ENCODE peak calls at places on chromosomes 13 and 19, in eight cellular contexts. K is BJ, B is thoracic aorta, C is lung, H is PC-3, G is osteoblast, W is heart right ventricle, Q is OCI-LY7. L is an unnamed sample.
A peak's percentile ranks its signal among the peaks of the same experiment; 100 is the strongest.

GRCh38 chr13:110185696-110186095 is 121.3 kb downstream of the COL4A1 start:
- DNase-seq in C (no peak), H (no peak), W (no peak), B (no peak), K (peak; percentile 59), Q (no peak), G (peak; percentile 77), L (no peak)

GRCh38 chr19:31353826-31354225 is 4.6 kb upstream of the TSHZ3 start:
- DNase-seq in C (no peak), G (no peak), H (no peak), B (no peak), K (no peak), Q (no peak), W (no peak), L (peak; percentile 38)

GRCh38 chr19:18848860-18849661 is 17.3 kb downstream of the UPF1 start:
- DNase-seq in W (peak; percentile 73), K (no peak), Q (no peak), C (peak; percentile 71), G (peak; percentile 98), H (no peak), B (peak; percentile 46), L (peak; percentile 78)

GRCh38 chr13:79434578-79434977 is 28.5 kb upstream of the RBM26 start:
- DNase-seq in G (peak; percentile 37), K (no peak), B (no peak), H (no peak), W (no peak), C (no peak), Q (no peak), L (no peak)

GRCh38 chr13:52411629-52412028 is 5.7 kb upstream of the THSD1 start:
- DNase-seq in G (peak; percentile 97), W (no peak), C (no peak), B (no peak), Q (no peak), H (peak; percentile 5), K (no peak), L (no peak)

GRCh38 chr19:18967358-18968146 is 26.5 kb upstream of the HOMER3 start:
- DNase-seq in B (peak; percentile 7), K (no peak), W (peak; percentile 43), G (peak; percentile 87), Q (no peak), H (peak; percentile 77), C (peak; percentile 67), L (peak; percentile 43)

GRCh38 chr19:2500861-2501260 is 24.9 kb downstream of the GADD45B start:
- DNase-seq in W (no peak), C (peak; percentile 47), H (no peak), K (no peak), G (peak; percentile 63), B (no peak), Q (no peak), L (no peak)

GRCh38 chr19:34131100-34131499 is 41.2 kb upstream of the LSM14A start:
- DNase-seq in C (no peak), G (peak; percentile 46), Q (no peak), B (no peak), W (no peak), K (no peak), H (no peak), L (no peak)

GRCh38 chr19:17107546-17108452 is 32.2 kb downstream of the MYO9B start:
- DNase-seq in B (peak; percentile 96), G (peak; percentile 99), C (peak; percentile 74), W (peak; percentile 80), Q (no peak), H (peak; percentile 99), K (peak; percentile 93), L (peak; percentile 78)

GRCh38 chr13:99843872-99844271 is 127.7 kb downstream of the ZIC5 start:
- DNase-seq in G (no peak), C (no peak), Q (no peak), W (no peak), H (no peak), B (no peak), K (no peak), L (no peak)

GRCh38 chr19:53553865-53554791 is 16.2 kb downstream of the ZNF331 start:
- DNase-seq in Q (no peak), G (peak; percentile 95), K (peak; percentile 50), H (peak; percentile 82), C (peak; percentile 87), W (peak; percentile 90), B (peak; percentile 56), L (peak; percentile 81)

GRCh38 chr13:113881614-113882265 is 17.9 kb upstream of the GAS6 start:
- DNase-seq in W (no peak), B (no peak), Q (no peak), H (no peak), C (no peak), G (peak; percentile 83), K (no peak), L (peak; percentile 83)

GRCh38 chr19:1251503-1252220 is 3.3 kb downstream of the MIDN start:
- DNase-seq in H (no peak), B (no peak), W (peak; percentile 84), C (peak; percentile 80), G (no peak), Q (peak; percentile 71), K (no peak), L (peak; percentile 84)

GRCh38 chr13:82803341-82803740 is 1078.9 kb downstream of the SLITRK1 start:
- DNase-seq in Q (no peak), B (no peak), H (no peak), W (no peak), G (no peak), K (no peak), C (no peak), L (no peak)

GRCh38 chr13:28568286-28568685 is 73.4 kb upstream of the FLT1 start:
- DNase-seq in H (no peak), C (peak; percentile 40), G (no peak), W (peak; percentile 77), K (no peak), Q (no peak), B (no peak), L (peak; percentile 84)

GRCh38 chr13:107867701-107868661 is 347.4 kb downstream of the LIG4 start:
- DNase-seq in K (no peak), Q (no peak), H (peak; percentile 61), B (no peak), W (peak; percentile 6), G (peak; percentile 95), C (no peak), L (peak; percentile 39)

GRCh38 chr13:74280093-74280794 is 146.0 kb upstream of the KLF12 start:
- DNase-seq in C (no peak), K (no peak), W (no peak), B (no peak), G (no peak), Q (no peak), H (no peak), L (no peak)

GRCh38 chr13:36297600-36298338 is at the start of gene CCDC169:
- DNase-seq in C (peak; percentile 74), G (peak; percentile 86), B (peak; percentile 23), K (no peak), Q (no peak), W (peak; percentile 67), H (peak; percentile 44), L (peak; percentile 72)

GRCh38 chr13:90362718-90363117 is 984.8 kb upstream of the MIR17HG start:
- DNase-seq in G (no peak), W (no peak), Q (no peak), C (no peak), K (no peak), B (no peak), H (no peak), L (no peak)

GRCh38 chr13:90360785-90361184 is 986.7 kb upstream of the MIR17HG start:
- DNase-seq in W (no peak), K (no peak), C (no peak), H (no peak), B (no peak), Q (no peak), G (no peak), L (no peak)

GRCh38 chr13:90365130-90365529 is 982.4 kb upstream of the MIR17HG start:
- DNase-seq in B (no peak), C (no peak), Q (no peak), W (no peak), H (no peak), K (no peak), G (no peak), L (no peak)
- TF ChIP-seq CTCF in B (no peak), C (no peak), Q (peak; percentile 13), W (peak; percentile 12), H (peak; percentile 40), K (peak; percentile 9), G (no peak), L (no peak)

DNA sequence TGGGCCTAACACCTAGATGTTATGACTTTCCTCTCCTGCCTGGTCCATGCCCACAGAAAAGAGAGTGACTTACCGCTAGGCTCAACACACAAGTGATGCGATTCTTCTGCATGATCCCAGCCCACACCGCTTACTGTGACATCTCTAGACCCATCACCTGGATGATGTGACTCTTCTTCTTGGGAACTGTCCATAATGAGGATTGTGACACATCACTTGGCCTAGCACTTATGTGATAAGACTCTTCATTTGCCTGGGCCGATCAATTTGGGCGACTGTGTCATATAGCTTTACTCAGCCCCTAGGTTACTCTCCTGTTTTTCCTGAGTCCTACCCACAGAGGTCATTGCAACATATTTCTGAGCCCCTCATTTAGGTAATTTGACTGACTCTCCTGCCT is 19.9 kb upstream of the ZNF681 start:
- DNase-seq in B (no peak), G (no peak), C (peak; percentile 20), Q (no peak), K (no peak), H (no peak), W (no peak), L (no peak)
- H3K36me3 ChIP-seq in B (no peaks in the 10 kb centered on the region), G (no peaks in the 10 kb centered on the region), C (peaks cover 14% of the 10 kb centered on the region), Q (peaks cover 76% of the 10 kb centered on the region), K (no peaks in the 10 kb centered on the region), H (peaks cover 89% of the 10 kb centered on the region), W (no peaks in the 10 kb centered on the region), L (peaks cover 4% of the 10 kb centered on the region)

GRCh38 chr13:71477735-71478134 is 389.3 kb downstream of the DACH1 start:
- DNase-seq in K (no peak), W (no peak), H (peak; percentile 30), Q (no peak), G (no peak), B (no peak), C (no peak), L (no peak)
- TF ChIP-seq CTCF in K (peak; percentile 21), W (peak; percentile 5), H (peak; percentile 72), Q (peak; percentile 77), G (no peak), B (no peak), C (no peak), L (peak; percentile 10)

GRCh38 chr13:50409186-50409585 is 393.9 kb downstream of the KCNRG start:
- DNase-seq in B (no peak), H (no peak), W (no peak), Q (peak; percentile 70), G (no peak), K (no peak), C (no peak), L (no peak)
- H3K36me3 ChIP-seq in B (no peaks in the 10 kb centered on the region), H (no peaks in the 10 kb centered on the region), W (no peaks in the 10 kb centered on the region), Q (no peaks in the 10 kb centered on the region), G (no peaks in the 10 kb centered on the region), K (no peaks in the 10 kb centered on the region), C (no peaks in the 10 kb centered on the region), L (no peaks in the 10 kb centered on the region)